ENCODE peak calls at places on chromosomes 1 and 21, in four cellular contexts. D is SJSA1, X is NT2/D1, Z is upper lobe of right lung. G is an unnamed sample.

GRCh38 chr1:109639841-109640184 is 16.1 kb upstream of the GSTM4 start:
- DNase-seq in Z (peak; percentile 52), X (no peak), D (no peak), G (no peak)

GRCh38 chr1:64854674-64855073 is 109.8 kb downstream of the RAVER2 start:
- DNase-seq in X (no peak), Z (no peak), D (no peak), G (no peak)

GRCh38 chr1:95145493-95145892 is 28.3 kb downstream of the TLCD4 start:
- DNase-seq in X (no peak), Z (no peak), D (no peak), G (no peak)

GRCh38 chr1:92985101-92985500 is 23.8 kb upstream of the DIPK1A start:
- DNase-seq in X (no peak), Z (no peak), D (no peak), G (no peak)

GRCh38 chr1:22884806-22885559 is 87.7 kb downstream of the LACTBL1 start:
- DNase-seq in X (no peak), D (no peak), Z (no peak), G (no peak)

GRCh38 chr1:198088360-198089071 is 68.3 kb upstream of the NEK7 start:
- DNase-seq in Z (no peak), D (peak; percentile 47), X (peak; percentile 16), G (no peak)

GRCh38 chr1:32052887-32053286 is 19.9 kb upstream of the TMEM39B start:
- DNase-seq in D (no peak), X (no peak), Z (no peak), G (no peak)

GRCh38 chr21:28444567-28444966 is 548.1 kb downstream of the LTN1 start:
- DNase-seq in Z (no peak), X (no peak), D (no peak), G (no peak)

GRCh38 chr1:69315823-69316222 is 251.9 kb upstream of the LRRC7 start:
- DNase-seq in D (no peak), Z (no peak), X (peak; percentile 32), G (no peak)

GRCh38 chr1:110205591-110206155 is 4.4 kb upstream of the KCNC4 start:
- DNase-seq in X (no peak), Z (no peak), D (no peak), G (no peak)

GRCh38 chr1:172321429-172321828 is 99.1 kb upstream of the C1orf105 start:
- DNase-seq in Z (no peak), X (no peak), D (peak; percentile 54), G (no peak)

GRCh38 chr1:53735261-53735660 is 3.7 kb downstream of the GLIS1 start:
- DNase-seq in Z (no peak), X (no peak), D (no peak), G (no peak)

GRCh38 chr1:213982814-213983588 is 4.8 kb upstream of the PROX1 start:
- DNase-seq in D (no peak), X (no peak), Z (no peak), G (no peak)

GRCh38 chr1:2545754-2546514 is 10.2 kb upstream of the TNFRSF14 start:
- DNase-seq in Z (peak; percentile 97), D (no peak), X (peak; percentile 79), G (peak; percentile 96)

GRCh38 chr1:157490337-157491165 is 61.8 kb downstream of the FCRL5 start:
- DNase-seq in X (peak; percentile 75), D (peak; percentile 54), Z (peak; percentile 80), G (no peak)

GRCh38 chr21:26148071-26148470 is 22.5 kb downstream of the APP start:
- DNase-seq in D (peak; percentile 50), Z (no peak), X (peak; percentile 77), G (no peak)

GRCh38 chr1:236161230-236161629 is 18.9 kb downstream of the GPR137B start:
- DNase-seq in Z (peak; percentile 23), X (no peak), D (no peak), G (no peak)

GRCh38 chr1:147722114-147722513 is 38.3 kb downstream of the GJA5 start:
- DNase-seq in D (no peak), X (no peak), Z (no peak), G (no peak)

GRCh38 chr1:236168716-236169429 is 26.5 kb downstream of the GPR137B start:
- DNase-seq in X (no peak), D (no peak), Z (peak; percentile 83), G (peak; percentile 71)

GRCh38 chr1:212218065-212218464 is 67.1 kb upstream of the PPP2R5A start:
- DNase-seq in X (no peak), D (no peak), Z (no peak), G (no peak)

GRCh38 chr1:29236993-29237905 is 927 bp downstream of the PTPRU start:
- DNase-seq in X (no peak), Z (peak; percentile 85), D (peak; percentile 60), G (peak; percentile 69)

GRCh38 chr1:3322440-3323020 is 131.9 kb upstream of the ARHGEF16 start:
- DNase-seq in D (no peak), Z (no peak), X (no peak), G (no peak)

GRCh38 chr1:32989160-32989894 is 24.7 kb upstream of the RNF19B start:
- DNase-seq in X (no peak), Z (peak; percentile 84), D (peak; percentile 74), G (peak; percentile 84)

GRCh38 chr1:225710804-225711203 is 57.9 kb upstream of the ENAH start:
- DNase-seq in X (no peak), Z (no peak), D (no peak), G (no peak)

GRCh38 chr1:160748877-160749269 is 9.8 kb downstream of the SLAMF7 start:
- DNase-seq in Z (no peak), X (no peak), D (no peak), G (no peak)

GRCh38 chr21:45427331-45428271 is 22.6 kb downstream of the COL18A1 start:
- DNase-seq in Z (no peak), X (no peak), D (peak; percentile 80), G (no peak)

GRCh38 chr1:176696109-176696508 is 233.1 kb downstream of the PAPPA2 start:
- DNase-seq in Z (no peak), X (no peak), D (no peak), G (no peak)

GRCh38 chr1:157279157-157280140 is 141.3 kb upstream of the ETV3 start:
- DNase-seq in D (peak; percentile 92), X (no peak), Z (no peak), G (no peak)

GRCh38 chr1:93635614-93636543 is 45.8 kb downstream of the BCAR3 start:
- DNase-seq in Z (no peak), X (peak; percentile 93), D (peak; percentile 54), G (no peak)

GRCh38 chr1:172401907-172402306 is 18.6 kb upstream of the C1orf105 start:
- DNase-seq in X (no peak), D (no peak), Z (no peak), G (no peak)

GRCh38 chr1:1432951-1433803 is 2.3 kb upstream of the VWA1 start:
- DNase-seq in D (no peak), X (no peak), Z (peak; percentile 96), G (no peak)

GRCh38 chr1:28415246-28415645 is 45.7 kb downstream of the PHACTR4 start:
- DNase-seq in Z (no peak), D (no peak), X (no peak), G (no peak)

GRCh38 chr1:17286646-17287045 is 21.4 kb upstream of the PADI4 start:
- DNase-seq in D (no peak), X (no peak), Z (peak; percentile 42), G (no peak)

GRCh38 chr1:203858055-203858454 is 3.3 kb upstream of the SNRPE start:
- DNase-seq in X (no peak), D (peak; percentile 69), Z (no peak), G (no peak)

GRCh38 chr1:206908038-206908437 is 10.8 kb downstream of the IL24 start:
- DNase-seq in Z (no peak), X (no peak), D (no peak), G (no peak)
- H3K4me1 ChIP-seq in Z (peaks cover 29% of the 10 kb centered on the region), X (peaks cover 2% of the 10 kb centered on the region), D (peaks cover 35% of the 10 kb centered on the region), G (peaks cover 24% of the 10 kb centered on the region)

DNA sequence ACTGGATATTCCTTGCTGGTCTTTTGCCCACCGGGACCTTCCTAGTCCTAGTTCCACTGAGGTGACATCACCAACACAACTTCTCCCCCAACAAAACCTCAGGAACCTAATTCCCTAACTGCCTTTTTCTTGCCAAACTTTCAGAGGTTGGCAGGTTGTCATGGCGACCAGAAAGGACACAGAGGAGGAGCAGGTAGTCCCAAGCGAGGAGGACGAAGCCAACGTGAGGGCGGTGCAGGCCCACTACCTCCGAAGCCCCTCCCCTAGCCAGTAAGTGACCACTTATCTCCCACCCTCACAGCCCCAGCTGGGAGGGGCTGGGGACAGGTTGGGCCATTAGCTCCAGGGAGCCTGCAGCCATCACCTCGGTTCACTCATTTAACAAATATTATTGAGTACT is 815 bp downstream of the STYXL2 start:
- DNase-seq in Z (no peak), D (no peak), X (no peak), G (no peak)
- H3K4me1 ChIP-seq in Z (no peaks in the 10 kb centered on the region), D (no peaks in the 10 kb centered on the region), X (peaks cover 13% of the 10 kb centered on the region), G (no peaks in the 10 kb centered on the region)

GRCh38 chr1:35188578-35189392 is 4.2 kb downstream of the SFPQ start:
- DNase-seq in X (no peak), D (no peak), Z (no peak), G (no peak)
- H3K4me1 ChIP-seq in X (no peaks in the 10 kb centered on the region), D (peaks cover 36% of the 10 kb centered on the region), Z (peaks cover 47% of the 10 kb centered on the region), G (peaks cover 67% of the 10 kb centered on the region)

GRCh38 chr1:36157115-36157903 is 1.3 kb downstream of the MAP7D1 start:
- DNase-seq in X (no peak), D (no peak), Z (no peak), G (no peak)

GRCh38 chr1:36154765-36155559 is 998 bp upstream of the MAP7D1 start:
- DNase-seq in X (no peak), Z (no peak), D (no peak), G (no peak)

GRCh38 chr1:36155560-36156328 is at the start of gene MAP7D1:
- DNase-seq in D (peak; percentile 88), Z (peak; percentile 95), X (peak; percentile 72), G (peak; percentile 92)

GRCh38 chr1:36157973-36158826 is 2.2 kb downstream of the MAP7D1 start:
- DNase-seq in Z (no peak), D (no peak), X (no peak), G (no peak)

DNA sequence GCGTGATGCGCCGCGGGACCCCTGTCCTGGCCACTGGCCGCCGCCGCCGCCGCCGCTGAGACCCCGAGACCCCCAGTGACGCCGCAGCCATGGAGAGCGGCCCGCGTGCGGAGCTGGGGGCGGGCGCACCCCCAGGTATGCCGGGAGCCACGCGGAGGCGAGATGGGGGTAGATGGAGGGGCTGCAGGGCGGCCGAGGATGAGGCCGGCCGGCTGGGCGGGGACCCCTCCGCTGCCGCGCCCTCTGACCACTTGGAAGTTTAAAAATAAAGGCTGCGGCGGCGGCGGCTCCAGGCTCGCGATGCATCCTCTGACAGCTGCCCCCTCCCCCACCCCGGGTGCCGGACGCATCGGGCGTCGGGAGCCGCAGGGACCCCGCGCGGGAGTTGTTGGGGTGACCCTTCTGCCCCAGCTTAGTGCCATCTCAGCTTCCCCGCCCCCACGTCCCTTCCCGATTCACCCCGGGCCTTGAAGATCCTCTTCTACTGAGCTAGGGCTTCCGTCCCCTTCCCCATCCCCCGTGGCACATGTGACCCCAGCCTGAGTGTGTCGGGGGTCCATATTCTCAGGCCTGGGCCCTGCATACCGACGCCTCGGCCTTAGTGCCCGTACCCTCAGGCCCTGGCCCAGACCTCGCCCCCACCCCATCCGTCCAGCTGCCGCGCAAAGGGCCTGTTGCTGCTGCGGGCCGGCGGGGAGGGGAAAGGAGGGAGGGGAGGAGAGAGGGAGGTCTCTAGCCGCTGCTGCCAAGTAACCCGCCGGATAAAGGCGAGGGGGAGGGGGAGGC is 562 bp downstream of the MAP7D1 start:
- DNase-seq in D (peak; percentile 65), Z (peak; percentile 82), X (peak; percentile 86), G (peak; percentile 86)
- H3K4me1 ChIP-seq in D (peaks cover 46% of the 10 kb centered on the region), Z (peaks cover 66% of the 10 kb centered on the region), X (peaks cover 37% of the 10 kb centered on the region), G (peaks cover 71% of the 10 kb centered on the region)

G was measured in suprapubic skin.